ENCODE peak calls at places on chromosomes 16 and 17, in four cellular contexts. X, L, M and T are unnamed samples.
A peak's percentile ranks its signal among the peaks of the same experiment; 100 is the strongest.

GRCh38 chr17:750431-751037 is 1.5 kb downstream of the GEMIN4 start:
- DNase-seq in L (no peak), M (no peak), X (no peak), T (no peak)

GRCh38 chr17:40121191-40121885 is 433 bp upstream of the MSL1 start:
- DNase-seq in X (no peak), L (peak; percentile 48), M (peak; percentile 10), T (no peak)

GRCh38 chr17:45096141-45096540 is 35.0 kb downstream of the NMT1 start:
- DNase-seq in X (no peak), L (peak; percentile 50), M (no peak), T (no peak)

GRCh38 chr16:52852978-52853377 is 199.7 kb downstream of the CHD9NB start:
- DNase-seq in L (no peak), X (no peak), M (no peak), T (no peak)

GRCh38 chr17:17842111-17842876 is 5.5 kb upstream of the SREBF1 start:
- DNase-seq in L (no peak), X (no peak), M (no peak), T (no peak)

GRCh38 chr16:53219795-53220194 is 165.0 kb downstream of the CHD9 start:
- DNase-seq in M (no peak), X (no peak), L (peak; percentile 76), T (no peak)

GRCh38 chr16:77961811-77962210 is 60.5 kb upstream of the CLEC3A start:
- DNase-seq in M (no peak), X (no peak), L (no peak), T (no peak)

GRCh38 chr16:23124315-23124714 is 24.9 kb downstream of the USP31 start:
- DNase-seq in X (no peak), L (peak; percentile 92), M (no peak), T (no peak)

GRCh38 chr16:84738255-84739038 is 38.6 kb downstream of the USP10 start:
- DNase-seq in X (peak; percentile 44), L (peak; percentile 86), M (peak; percentile 45), T (no peak)

GRCh38 chr17:53462393-53462811 is 360.3 kb upstream of the KIF2B start:
- DNase-seq in M (no peak), X (no peak), L (peak; percentile 22), T (no peak)

GRCh38 chr17:20063665-20064648 is 54.8 kb downstream of the SPECC1 start:
- DNase-seq in L (peak; percentile 94), X (no peak), M (no peak), T (no peak)

GRCh38 chr17:3980381-3980975 is 16.2 kb upstream of the ATP2A3 start:
- DNase-seq in L (no peak), M (no peak), X (no peak), T (no peak)

GRCh38 chr17:8185580-8186445 is 4.2 kb downstream of the BORCS6 start:
- DNase-seq in L (peak; percentile 82), M (peak; percentile 84), X (peak; percentile 94), T (peak; percentile 35)

GRCh38 chr16:47713225-47713595 is 252.1 kb downstream of the PHKB start:
- DNase-seq in M (no peak), L (peak; percentile 85), X (no peak), T (no peak)

GRCh38 chr16:80570106-80570478 is 29.3 kb downstream of the DYNLRB2 start:
- DNase-seq in L (peak; percentile 20), M (no peak), X (no peak), T (no peak)

GRCh38 chr17:5413682-5414081 is 5.8 kb downstream of the NUP88 start:
- DNase-seq in M (no peak), X (no peak), L (peak; percentile 87), T (no peak)

GRCh38 chr17:32458367-32458766 is 14.1 kb downstream of the PSMD11 start:
- DNase-seq in X (no peak), M (no peak), L (no peak), T (no peak)

GRCh38 chr17:39730095-39730921 is at the start of gene MIEN1:
- DNase-seq in M (peak; percentile 71), X (peak; percentile 95), L (peak; percentile 83), T (peak; percentile 11)

GRCh38 chr17:4560837-4561241 is 462 bp upstream of the GGT6 start:
- DNase-seq in M (peak; percentile 68), L (peak; percentile 32), X (no peak), T (peak; percentile 5)